ENCODE peak calls at places on chromosomes 1 and 21, in nine cellular contexts. O is colonic mucosa, B is ascending aorta, T is psoas muscle, M is hepatocyte, L is H9, N is heart right ventricle, Z is IMR-90, X is lung. G is an unnamed sample. For H3K4me1, the result is how much of the 10 kb centered on the place peaks cover.

GRCh38 chr1:58500036-58500435 is 46.5 kb downstream of the OMA1 start:
- DNase-seq in O (no peak), B (no peak), N (no peak), X (no peak), L (no peak), Z (no peak), T (no peak), M (no peak), G (no peak)

GRCh38 chr1:192786617-192787016 is 22.2 kb upstream of the RGS2 start:
- DNase-seq in L (no peak), T (no peak), X (no peak), B (no peak), N (no peak), Z (no peak), M (no peak), O (no peak), G (no peak)

GRCh38 chr1:163796394-163796821 is 474.7 kb downstream of the NUF2 start:
- DNase-seq in N (no peak), M (peak), O (no peak), Z (peak), X (no peak), L (no peak), B (no peak), T (no peak), G (no peak)

GRCh38 chr1:182217967-182218366 is 156.5 kb upstream of the ZNF648 start:
- DNase-seq in M (no peak), N (no peak), Z (no peak), O (no peak), B (no peak), L (no peak), T (no peak), X (no peak), G (no peak)

GRCh38 chr1:47710075-47711071 is 272.5 kb downstream of the FOXD2 start:
- DNase-seq in L (peak), N (peak), B (no peak), O (peak), X (peak), T (peak), Z (peak), M (peak), G (peak)

GRCh38 chr21:39681845-39682244 is 63.1 kb upstream of the IGSF5 start:
- DNase-seq in O (no peak), B (no peak), L (no peak), Z (peak), T (no peak), M (no peak), X (no peak), N (no peak), G (no peak)

GRCh38 chr1:109790735-109791494 is 27.2 kb upstream of the EPS8L3 start:
- DNase-seq in M (peak), B (peak), N (peak), X (peak), Z (peak), L (peak), O (peak), T (peak), G (peak)

GRCh38 chr1:181551249-181551648 is 67.9 kb downstream of the CACNA1E start:
- DNase-seq in L (no peak), O (peak), M (peak), N (no peak), X (peak), B (no peak), T (no peak), Z (no peak), G (no peak)

GRCh38 chr1:247352175-247352574 is 20.5 kb upstream of the ZNF496 start:
- DNase-seq in N (no peak), L (no peak), X (no peak), O (no peak), Z (no peak), B (no peak), M (no peak), T (no peak), G (no peak)

GRCh38 chr1:200556005-200556404 is 64.5 kb downstream of the KIF14 start:
- DNase-seq in N (no peak), X (no peak), L (no peak), T (no peak), B (no peak), O (no peak), Z (peak), M (no peak), G (no peak)

GRCh38 chr1:179310271-179310670 is 16.7 kb downstream of the SOAT1 start:
- DNase-seq in T (no peak), B (no peak), M (no peak), X (no peak), N (no peak), Z (peak), L (no peak), O (no peak), G (no peak)

GRCh38 chr1:173056355-173056754 is 5.6 kb upstream of the TNFSF18 start:
- DNase-seq in B (no peak), X (no peak), L (no peak), N (no peak), M (no peak), Z (no peak), T (no peak), O (no peak), G (no peak)

GRCh38 chr1:242828828-242829227 is 304.3 kb upstream of the PLD5 start:
- DNase-seq in B (no peak), X (no peak), L (peak), M (no peak), N (no peak), T (no peak), Z (no peak), O (no peak), G (no peak)

GRCh38 chr1:155940531-155940992 is 876 bp upstream of the RXFP4 start:
- DNase-seq in L (no peak), T (no peak), N (no peak), O (peak), M (no peak), B (no peak), Z (peak), X (peak), G (peak)

GRCh38 chr21:14864211-14865021 is 200.4 kb downstream of the NRIP1 start:
- DNase-seq in M (peak), N (peak), B (peak), X (peak), L (peak), Z (peak), O (peak), T (peak), G (peak)

GRCh38 chr21:42308161-42308913 is 6.9 kb downstream of the TFF3 start:
- DNase-seq in L (no peak), T (no peak), Z (no peak), B (no peak), M (no peak), X (no peak), O (no peak), N (no peak), G (no peak)

GRCh38 chr1:50416150-50416527 is 7.1 kb downstream of the DMRTA2 start:
- DNase-seq in T (no peak), O (no peak), B (no peak), Z (no peak), X (no peak), N (no peak), M (no peak), L (peak), G (no peak)

GRCh38 chr1:25579241-25579946 is 36.0 kb downstream of the LDLRAP1 start:
- DNase-seq in N (no peak), O (no peak), Z (no peak), X (no peak), T (no peak), L (no peak), B (no peak), M (no peak), G (no peak)

GRCh38 chr1:205775015-205775716 is at the start of gene RAB29:
- DNase-seq in X (peak), B (peak), T (peak), L (peak), O (peak), N (peak), M (peak), Z (peak), G (peak)

GRCh38 chr1:233261206-233261605 is 34.3 kb downstream of the PCNX2 start:
- DNase-seq in X (no peak), T (no peak), B (no peak), M (peak), Z (no peak), N (no peak), L (no peak), O (no peak), G (no peak)

GRCh38 chr1:91549041-91549735 is 48.5 kb downstream of the CDC7 start:
- DNase-seq in Z (no peak), L (no peak), X (no peak), B (no peak), T (no peak), M (no peak), N (no peak), O (no peak), G (no peak)

GRCh38 chr1:206766251-206766856 is 4.2 kb upstream of the IL19 start:
- DNase-seq in M (peak), N (peak), O (peak), L (no peak), Z (peak), T (peak), X (peak), B (peak), G (peak)

GRCh38 chr1:14143777-14144176 is 443.8 kb downstream of the PRDM2 start:
- DNase-seq in O (no peak), L (no peak), Z (no peak), X (no peak), M (no peak), N (no peak), B (no peak), T (no peak), G (no peak)

GRCh38 chr1:247112479-247112781 is 8.3 kb upstream of the ZNF669 start:
- DNase-seq in Z (no peak), T (no peak), L (no peak), M (peak), B (no peak), X (no peak), N (no peak), O (no peak), G (no peak)

DNA sequence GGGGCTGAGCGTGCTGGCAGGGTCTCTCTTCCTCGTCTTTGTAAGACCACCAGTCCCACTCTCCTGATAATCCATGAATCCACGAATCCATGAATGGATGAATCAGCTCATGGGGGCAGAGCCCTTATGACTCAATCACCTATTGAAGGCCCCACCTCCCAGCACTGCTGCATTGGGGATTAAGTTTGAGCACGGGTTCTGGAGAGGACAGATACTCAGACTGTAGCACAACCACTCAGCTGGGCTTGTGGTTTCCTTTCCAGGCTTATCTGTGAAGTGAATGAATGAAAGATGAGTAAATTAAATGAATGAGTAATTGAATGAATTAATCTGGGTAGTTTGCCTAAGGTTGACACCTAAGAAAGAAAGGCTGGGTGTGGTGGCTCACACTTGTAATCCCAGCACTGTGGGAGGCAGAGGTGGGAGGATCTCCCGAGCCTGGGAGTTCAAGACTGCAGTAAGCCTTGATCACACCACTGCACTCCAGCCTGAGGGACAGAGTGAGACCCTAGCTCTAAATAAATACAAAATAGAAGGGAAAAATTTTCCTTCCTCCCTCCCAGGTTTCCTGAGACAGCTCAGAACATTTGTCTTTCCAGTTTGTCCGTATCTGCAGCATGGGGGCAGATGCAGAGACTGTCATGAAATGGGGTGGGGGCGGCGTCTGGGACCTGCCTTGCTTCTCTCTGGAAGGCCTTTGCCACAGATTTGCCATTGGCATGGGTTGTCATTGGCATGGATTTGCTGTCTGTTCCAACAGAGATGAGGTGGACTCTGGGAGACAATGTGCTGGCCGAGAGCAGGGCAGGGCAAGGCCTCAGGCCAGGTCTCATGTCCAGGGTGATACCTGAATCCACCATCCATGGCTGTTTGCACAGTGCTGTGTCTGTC is 187.7 kb upstream of the C1orf174 start:
- DNase-seq in N (no peak), L (no peak), B (no peak), T (no peak), X (no peak), Z (no peak), O (no peak), M (no peak), G (no peak)
- TF ChIP-seq CTCF in N (no peak), L (no peak), B (no peak), T (no peak), X (no peak), Z (no peak), O (no peak), M (no peak), G (no peak)

GRCh38 chr1:65232402-65233122 is 76.8 kb upstream of the DNAJC6 start:
- DNase-seq in T (no peak), N (no peak), M (no peak), L (no peak), X (no peak), B (no peak), Z (no peak), O (no peak), G (no peak)

GRCh38 chr1:65230741-65231439 is 78.5 kb upstream of the DNAJC6 start:
- DNase-seq in L (no peak), Z (no peak), X (no peak), M (no peak), B (no peak), O (no peak), N (no peak), T (no peak), G (no peak)

GRCh38 chr1:65233757-65234156 is 75.6 kb upstream of the DNAJC6 start:
- DNase-seq in B (no peak), L (no peak), Z (no peak), O (no peak), N (no peak), T (no peak), X (no peak), M (no peak), G (no peak)

GRCh38 chr1:65229754-65230339 is 79.5 kb upstream of the DNAJC6 start:
- DNase-seq in B (no peak), L (peak), Z (no peak), T (no peak), O (no peak), M (no peak), N (no peak), X (no peak), G (no peak)

GRCh38 chr1:65231718-65232330 is 77.5 kb upstream of the DNAJC6 start:
- DNase-seq in M (no peak), B (no peak), X (no peak), L (no peak), N (no peak), O (no peak), T (no peak), Z (no peak), G (no peak)
- H3K4me1 ChIP-seq in M (under half), B (under half), X (under half), L (under half), N (under half), O (under half), T (under half), Z (under half), G (under half)

GRCh38 chr1:20727746-20728316 is 4.7 kb downstream of the SH2D5 start:
- DNase-seq in X (no peak), B (no peak), O (no peak), T (no peak), M (no peak), N (no peak), Z (no peak), L (peak), G (no peak)
- TF ChIP-seq CTCF in X (no peak), B (no peak), O (no peak), T (no peak), M (no peak), N (no peak), Z (peak), L (peak), G (no peak)

GRCh38 chr1:42982641-42983040 is 24.0 kb upstream of the SLC2A1 start:
- DNase-seq in L (no peak), N (no peak), O (no peak), T (no peak), Z (no peak), B (no peak), X (no peak), M (no peak), G (no peak)
- H3K4me1 ChIP-seq in L (under half), N (under half), O (under half), T (under half), Z (under half), B (under half), X (under half), M (under half), G (under half)

DNA sequence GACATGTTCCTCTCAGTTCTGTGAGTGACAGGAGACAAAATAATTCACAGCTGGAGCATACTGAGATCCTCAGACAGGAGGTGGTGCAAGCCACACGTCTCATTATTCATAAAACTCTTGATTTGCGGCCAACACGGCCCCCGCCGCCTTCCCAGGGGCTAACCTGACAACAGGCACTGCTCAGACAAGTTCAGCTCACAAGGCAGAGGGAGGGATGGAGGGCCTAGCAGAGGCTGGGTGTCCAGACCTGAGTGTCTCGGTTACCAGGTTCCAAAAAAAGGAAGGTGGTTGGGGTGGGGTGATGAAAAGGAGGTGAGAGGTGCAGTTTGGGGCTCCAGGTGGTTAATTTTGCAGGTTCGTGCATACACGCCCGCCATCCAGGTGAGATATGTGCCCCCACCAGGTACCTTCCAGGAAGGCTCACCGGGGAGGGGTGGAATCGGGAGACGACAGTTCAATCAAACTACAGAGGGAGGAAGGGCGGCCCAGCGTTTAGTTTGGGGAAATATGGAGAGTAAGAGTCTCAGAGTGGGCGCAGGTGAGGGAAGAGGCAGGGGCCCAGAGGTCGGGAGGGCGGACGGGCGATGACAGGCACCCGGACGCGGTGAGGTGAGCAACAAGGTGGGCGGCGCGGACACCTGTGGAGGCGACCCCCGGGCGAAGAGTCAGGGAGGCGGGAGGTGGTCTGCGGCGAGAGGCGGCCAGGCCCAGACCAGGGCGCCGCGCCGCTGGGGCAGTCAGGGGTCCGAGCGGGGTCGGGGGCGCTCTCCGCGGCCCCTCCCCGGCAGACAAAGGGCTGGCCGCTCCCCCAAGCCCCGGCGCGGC is 635 bp downstream of the CTNNBIP1 start:
- DNase-seq in L (no peak), Z (no peak), M (peak), O (peak), T (peak), X (no peak), B (no peak), N (peak), G (peak)
- TF ChIP-seq CTCF in L (no peak), Z (no peak), M (no peak), O (no peak), T (no peak), X (no peak), B (no peak), N (no peak), G (no peak)

GRCh38 chr1:154861607-154862094 is 8.4 kb downstream of the KCNN3 start:
- DNase-seq in L (no peak), B (no peak), N (no peak), M (no peak), O (no peak), X (no peak), T (peak), Z (peak), G (no peak)
- H3K4me1 ChIP-seq in L (under half), B (under half), N (under half), M (under half), O (under half), X (under half), T (half or more), Z (under half), G (under half)

GRCh38 chr1:28507247-28507645 is 1.4 kb downstream of the RCC1 start:
- DNase-seq in M (no peak), Z (no peak), B (no peak), N (no peak), O (peak), X (no peak), T (no peak), L (no peak), G (peak)
- TF ChIP-seq CTCF in M (no peak), Z (no peak), B (no peak), N (no peak), O (no peak), X (no peak), T (no peak), L (no peak), G (no peak)

GRCh38 chr1:157135070-157135469 is 3.1 kb downstream of the ETV3 start:
- DNase-seq in Z (no peak), N (no peak), T (no peak), X (no peak), L (no peak), B (no peak), O (no peak), M (no peak), G (no peak)
- H3K4me1 ChIP-seq in Z (under half), N (under half), T (under half), X (under half), L (under half), B (under half), O (under half), M (under half), G (under half)

GRCh38 chr1:171718216-171718615 is 23.6 kb downstream of the VAMP4 start:
- DNase-seq in O (no peak), L (no peak), Z (peak), M (no peak), X (no peak), T (no peak), N (no peak), B (no peak), G (no peak)

GRCh38 chr1:171718848-171719247 is 23.0 kb downstream of the VAMP4 start:
- DNase-seq in X (no peak), M (no peak), T (no peak), N (no peak), Z (no peak), B (no peak), L (no peak), O (no peak), G (no peak)

GRCh38 chr1:171716620-171717019 is 25.2 kb downstream of the VAMP4 start:
- DNase-seq in B (no peak), O (no peak), L (no peak), T (no peak), X (no peak), N (no peak), M (no peak), Z (peak), G (no peak)

GRCh38 chr1:171717080-171717479 is 24.8 kb downstream of the VAMP4 start:
- DNase-seq in B (no peak), X (no peak), Z (peak), O (no peak), T (no peak), L (no peak), M (no peak), N (no peak), G (no peak)

GRCh38 chr1:171715813-171716251 is 26.0 kb downstream of the VAMP4 start:
- DNase-seq in O (no peak), X (no peak), Z (peak), M (peak), T (no peak), N (no peak), B (no peak), L (no peak), G (no peak)
- TF ChIP-seq CTCF in O (peak), X (no peak), Z (peak), M (peak), T (peak), N (peak), B (peak), L (peak), G (peak)

DNA sequence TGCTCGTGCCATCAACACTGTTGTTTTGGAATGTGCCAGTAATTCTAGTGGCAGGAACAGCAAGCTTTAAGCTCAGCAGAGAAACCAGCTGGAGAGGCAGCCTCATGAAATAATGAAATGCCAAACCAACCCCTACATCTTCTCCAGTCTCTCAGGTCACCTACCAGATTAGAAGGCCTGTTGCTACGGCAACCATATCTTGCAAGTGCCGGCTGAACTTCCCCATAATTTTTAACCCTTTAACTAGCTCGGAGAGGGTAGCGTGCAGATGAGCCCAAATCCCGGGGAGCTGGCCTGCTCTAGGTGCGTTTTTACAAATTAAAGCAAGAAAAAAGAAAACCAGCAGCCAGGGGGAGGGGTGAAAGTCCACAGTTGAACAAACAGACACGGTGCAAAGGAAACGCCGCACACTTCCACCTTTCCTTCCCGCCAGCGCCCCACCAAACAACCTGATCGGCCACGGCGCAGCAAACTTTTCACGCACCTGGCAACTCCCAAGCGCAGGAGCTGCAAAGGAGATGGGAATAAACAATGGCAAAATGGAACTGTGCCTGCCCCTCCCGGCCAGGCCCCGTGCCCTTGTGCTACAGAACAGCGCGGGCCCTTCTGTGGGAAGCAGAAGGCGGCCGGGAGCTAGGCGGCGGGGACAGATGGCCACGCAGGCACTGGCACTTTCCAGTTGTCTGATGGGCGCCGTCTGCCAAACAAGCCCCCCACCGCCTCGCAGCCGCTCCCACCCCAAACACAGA is 50.1 kb downstream of the SSBP3 start:
- DNase-seq in B (no peak), Z (no peak), N (no peak), L (no peak), X (no peak), O (peak), T (no peak), M (peak), G (no peak)
- H3K4me1 ChIP-seq in B (under half), Z (under half), N (half or more), L (under half), X (under half), O (under half), T (half or more), M (under half), G (half or more)

G was measured in adrenal gland.